ENCODE peak calls at places on chromosome X, in six cellular contexts. T is GM23248, G is WERI-Rb-1, M is hepatocyte, P is cardiac muscle cell, O is keratinocyte. D is an unnamed sample.

GRCh38 chrX:67604979-67605703 is 61.3 kb downstream of the AR start:
- DNase-seq in T (peak; percentile 86), G (no peak), M (peak; percentile 25), P (peak; percentile 86), O (peak; percentile 33), D (no peak)

GRCh38 chrX:15694968-15695451 is 30.4 kb upstream of the CLTRN start:
- DNase-seq in T (no peak), G (no peak), M (no peak), P (no peak), O (no peak), D (peak; percentile 10)

GRCh38 chrX:50448565-50448964 is 22.1 kb downstream of the DGKK start:
- DNase-seq in T (peak; percentile 22), G (no peak), M (peak; percentile 30), P (no peak), O (no peak), D (no peak)

GRCh38 chrX:39196192-39197102 is 395.2 kb downstream of the MID1IP1 start:
- DNase-seq in T (peak; percentile 72), G (no peak), M (no peak), P (peak; percentile 54), O (peak; percentile 13), D (no peak)

GRCh38 chrX:28177202-28177601 is 196.0 kb upstream of the DCAF8L1 start:
- DNase-seq in T (no peak), G (peak; percentile 47), M (peak; percentile 23), P (no peak), O (no peak), D (no peak)

GRCh38 chrX:122421434-122422121 is 762.5 kb upstream of the GRIA3 start:
- DNase-seq in T (no peak), G (no peak), M (no peak), P (no peak), O (no peak), D (peak; percentile 28)

GRCh38 chrX:88425739-88426138 is 321.3 kb upstream of the CPXCR1 start:
- DNase-seq in T (peak; percentile 2), G (no peak), M (peak; percentile 32), P (no peak), O (no peak), D (no peak)

GRCh38 chrX:118117069-118117405 is 427 bp upstream of the KLHL13 start:
- DNase-seq in T (peak; percentile 9), G (no peak), M (no peak), P (no peak), O (no peak), D (no peak)

GRCh38 chrX:41445171-41445570 is 2.0 kb upstream of the NYX start:
- DNase-seq in T (no peak), G (no peak), M (no peak), P (no peak), O (no peak), D (no peak)

GRCh38 chrX:15674514-15674898 is 9.9 kb upstream of the CLTRN start:
- DNase-seq in T (peak; percentile 94), G (peak; percentile 95), M (peak; percentile 95), P (peak; percentile 94), O (no peak), D (peak; percentile 91)

GRCh38 chrX:5176766-5177165 is 1051.9 kb downstream of the NLGN4X start:
- DNase-seq in T (no peak), G (no peak), M (no peak), P (no peak), O (no peak), D (no peak)

GRCh38 chrX:24479924-24480722 is 15.0 kb downstream of the PDK3 start:
- DNase-seq in T (no peak), G (no peak), M (no peak), P (no peak), O (no peak), D (peak; percentile 16)

GRCh38 chrX:155216940-155217450 is 735 bp downstream of the VBP1 start:
- DNase-seq in T (peak; percentile 40), G (no peak), M (peak; percentile 21), P (no peak), O (no peak), D (no peak)

GRCh38 chrX:110858565-110858964 is 62.9 kb upstream of the CHRDL1 start:
- DNase-seq in T (no peak), G (no peak), M (no peak), P (no peak), O (no peak), D (no peak)

GRCh38 chrX:16319929-16320328 is 152.6 kb downstream of the MAGEB17 start:
- DNase-seq in T (peak; percentile 8), G (no peak), M (no peak), P (no peak), O (no peak), D (no peak)

GRCh38 chrX:133495464-133496391 is 80.4 kb upstream of the GPC4 start:
- DNase-seq in T (peak; percentile 63), G (no peak), M (peak; percentile 31), P (peak; percentile 64), O (no peak), D (peak; percentile 32)

GRCh38 chrX:19386679-19387078 is 43.0 kb downstream of the PDHA1 start:
- DNase-seq in T (no peak), G (no peak), M (no peak), P (no peak), O (no peak), D (no peak)

GRCh38 chrX:68839771-68840170 is 10.9 kb downstream of the EFNB1 start:
- DNase-seq in T (no peak), G (no peak), M (no peak), P (no peak), O (no peak), D (no peak)

GRCh38 chrX:41302293-41302868 is 31.6 kb upstream of the DDX3X start:
- DNase-seq in T (no peak), G (no peak), M (no peak), P (no peak), O (peak; percentile 13), D (no peak)

GRCh38 chrX:138127314-138127713 is 561.4 kb downstream of the ZIC3 start:
- DNase-seq in T (peak; percentile 48), G (no peak), M (no peak), P (no peak), O (no peak), D (no peak)

GRCh38 chrX:71998836-71999509 is 88.3 kb downstream of the NHSL2 start:
- DNase-seq in T (peak; percentile 51), G (peak; percentile 58), M (no peak), P (peak; percentile 31), O (no peak), D (peak; percentile 19)

GRCh38 chrX:41275661-41276609 is 58.0 kb upstream of the DDX3X start:
- DNase-seq in T (peak; percentile 68), G (peak; percentile 90), M (peak; percentile 76), P (peak; percentile 73), O (no peak), D (peak; percentile 66)

GRCh38 chrX:87663421-87663820 is 145.8 kb downstream of the KLHL4 start:
- DNase-seq in T (no peak), G (no peak), M (no peak), P (peak; percentile 7), O (no peak), D (no peak)

GRCh38 chrX:23334871-23335599 is 386 bp downstream of the PTCHD1 start:
- DNase-seq in T (no peak), G (peak; percentile 12), M (peak; percentile 27), P (no peak), O (no peak), D (no peak)

DNA sequence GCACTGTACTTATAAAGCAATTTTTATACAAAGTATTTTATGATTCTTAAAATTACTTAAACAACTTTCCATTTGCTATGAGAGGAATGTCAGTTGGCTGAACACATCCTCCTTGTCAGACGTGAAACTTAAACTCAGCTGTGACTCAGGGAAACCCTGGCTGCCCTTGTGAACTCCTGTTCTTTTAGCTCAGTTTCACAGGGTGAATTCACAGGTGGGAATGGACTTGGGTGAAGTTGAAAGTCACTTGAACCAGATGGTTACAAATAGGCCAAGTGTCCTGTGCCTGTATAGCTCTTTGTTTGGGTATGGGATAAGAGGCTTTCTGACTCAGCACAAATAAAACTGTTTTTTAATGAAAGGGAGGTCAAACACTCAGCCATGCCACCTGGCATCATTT is 67.4 kb upstream of the FAM47B start:
- DNase-seq in T (peak; percentile 61), G (no peak), M (no peak), P (peak; percentile 50), O (no peak), D (no peak)
- H3K27ac ChIP-seq in T (peak overlapping the region; percentile 46), G (no peak overlapping the region), M (no peak overlapping the region), P (no peak overlapping the region), O (no peak overlapping the region), D (no peak overlapping the region)

DNA sequence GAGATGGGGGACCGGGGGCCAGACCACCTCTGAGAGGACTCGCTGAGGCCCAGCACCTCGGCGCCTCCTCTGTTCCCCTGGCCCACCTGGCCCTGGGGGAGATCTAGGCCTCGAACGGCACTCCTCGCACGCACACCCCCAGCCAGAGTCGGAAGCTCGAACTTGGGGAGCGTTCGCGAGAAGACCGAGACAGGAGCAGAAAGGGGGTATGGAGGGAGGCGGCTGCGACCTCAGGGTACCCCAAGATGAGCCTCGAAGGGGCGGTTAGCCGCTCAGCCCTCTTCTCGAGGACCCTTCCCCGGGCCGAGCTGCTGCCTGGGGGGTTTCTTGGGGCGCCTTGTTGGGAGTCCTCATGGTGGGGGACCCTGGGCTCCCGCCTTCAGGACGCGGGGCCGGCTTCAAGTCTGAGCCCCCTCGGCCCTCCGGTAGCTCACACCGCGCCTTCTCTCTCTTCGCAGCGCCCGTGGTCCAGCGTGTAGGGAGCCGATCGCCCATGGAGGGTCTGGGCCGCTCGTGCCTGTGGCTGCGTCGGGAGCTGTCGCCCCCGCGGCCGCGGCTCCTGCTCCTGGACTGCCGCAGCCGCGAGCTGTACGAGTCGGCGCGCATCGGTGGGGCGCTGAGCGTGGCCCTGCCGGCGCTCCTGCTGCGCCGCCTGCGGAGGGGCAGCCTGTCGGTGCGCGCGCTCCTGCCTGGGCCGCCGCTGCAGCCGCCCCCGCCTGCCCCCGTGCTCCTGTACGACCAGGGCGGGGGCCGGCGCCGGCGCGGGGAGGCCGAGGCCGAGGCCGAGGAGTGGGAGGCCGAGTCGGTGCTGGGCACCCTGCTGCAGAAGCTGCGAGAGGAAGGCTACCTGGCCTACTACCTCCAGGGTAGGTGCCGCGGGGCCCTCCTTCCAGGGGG is 706 bp downstream of the DUSP9 start:
- DNase-seq in T (peak; percentile 13), G (no peak), M (no peak), P (no peak), O (no peak), D (no peak)
- H3K4me3 ChIP-seq in T (no peak overlapping the region), G (no peak overlapping the region), M (no peak overlapping the region), P (peak overlapping the region; percentile 0), O (no peak overlapping the region), D (no peak overlapping the region)

GRCh38 chrX:45900751-45901150 is 644.5 kb downstream of the ZNF674 start:
- DNase-seq in T (peak; percentile 48), G (no peak), M (peak; percentile 16), P (peak; percentile 62), O (no peak), D (no peak)
- H3K27ac ChIP-seq in T (no peak overlapping the region), G (no peak overlapping the region), M (no peak overlapping the region), P (no peak overlapping the region), O (no peak overlapping the region), D (no peak overlapping the region)

GRCh38 chrX:65671286-65671685 is 3.8 kb downstream of the MSN start:
- DNase-seq in T (no peak), G (no peak), M (no peak), P (no peak), O (no peak), D (no peak)

GRCh38 chrX:65668362-65669310 is 1.2 kb downstream of the MSN start:
- DNase-seq in T (peak; percentile 82), G (no peak), M (peak; percentile 38), P (peak; percentile 79), O (peak; percentile 46), D (peak; percentile 55)

GRCh38 chrX:65671966-65672365 is 4.5 kb downstream of the MSN start:
- DNase-seq in T (no peak), G (no peak), M (no peak), P (peak; percentile 65), O (no peak), D (no peak)

GRCh38 chrX:65667503-65668355 is at the start of gene MSN:
- DNase-seq in T (peak; percentile 79), G (no peak), M (peak; percentile 59), P (peak; percentile 66), O (no peak), D (peak; percentile 79)

GRCh38 chrX:65667157-65667502 is 324 bp upstream of the MSN start:
- DNase-seq in T (no peak), G (no peak), M (no peak), P (no peak), O (no peak), D (no peak)
- H3K4me3 ChIP-seq in T (peak overlapping the region; percentile 93), G (no peak overlapping the region), M (no peak overlapping the region), P (peak overlapping the region; percentile 50), O (no peak overlapping the region), D (no peak overlapping the region)